ENCODE peak calls at places on chromosomes 6 and 20, in seven cellular contexts. One of them, this sample, is unnamed.

GRCh38 chr6:33812669-33813068 is 8.9 kb upstream of the MLN start:
- DNase-seq in SJSA1: peak
- DNase-seq in CD8-positive, alpha-beta T cell: peak
- DNase-seq in MM.1S: peak
- DNase-seq in tibial artery: no peak
- DNase-seq in AG04450: no peak
- DNase-seq in mammary epithelial cell: peak
- DNase-seq in this sample: no peak

GRCh38 chr6:146408583-146408982 is 135.1 kb upstream of the RAB32 start:
- DNase-seq in SJSA1: no peak
- DNase-seq in CD8-positive, alpha-beta T cell: no peak
- DNase-seq in MM.1S: no peak
- DNase-seq in tibial artery: no peak
- DNase-seq in AG04450: no peak
- DNase-seq in mammary epithelial cell: no peak
- DNase-seq in this sample: no peak

GRCh38 chr6:157385482-157385881 is 4.5 kb downstream of the ZDHHC14 start:
- DNase-seq in SJSA1: no peak
- DNase-seq in CD8-positive, alpha-beta T cell: no peak
- DNase-seq in MM.1S: no peak
- DNase-seq in tibial artery: no peak
- DNase-seq in AG04450: no peak
- DNase-seq in mammary epithelial cell: no peak
- DNase-seq in this sample: no peak

GRCh38 chr20:39188264-39188765 is 226.2 kb downstream of the DHX35 start:
- DNase-seq in SJSA1: no peak
- DNase-seq in CD8-positive, alpha-beta T cell: no peak
- DNase-seq in MM.1S: no peak
- DNase-seq in tibial artery: no peak
- DNase-seq in AG04450: no peak
- DNase-seq in mammary epithelial cell: no peak
- DNase-seq in this sample: no peak

GRCh38 chr6:3919130-3919628 is 70.0 kb downstream of the FAM50B start:
- DNase-seq in SJSA1: no peak
- DNase-seq in CD8-positive, alpha-beta T cell: no peak
- DNase-seq in MM.1S: no peak
- DNase-seq in tibial artery: no peak
- DNase-seq in AG04450: no peak
- DNase-seq in mammary epithelial cell: peak
- DNase-seq in this sample: peak

GRCh38 chr6:107491059-107491609 is 1.2 kb downstream of the SOBP start:
- DNase-seq in SJSA1: peak
- DNase-seq in CD8-positive, alpha-beta T cell: peak
- DNase-seq in MM.1S: no peak
- DNase-seq in tibial artery: peak
- DNase-seq in AG04450: no peak
- DNase-seq in mammary epithelial cell: peak
- DNase-seq in this sample: peak

GRCh38 chr6:25542984-25543383 is 109.0 kb upstream of the SCGN start:
- DNase-seq in SJSA1: no peak
- DNase-seq in CD8-positive, alpha-beta T cell: no peak
- DNase-seq in MM.1S: no peak
- DNase-seq in tibial artery: no peak
- DNase-seq in AG04450: no peak
- DNase-seq in mammary epithelial cell: no peak
- DNase-seq in this sample: no peak

GRCh38 chr6:53648571-53648970 is 17.0 kb downstream of the KLHL31 start:
- DNase-seq in SJSA1: no peak
- DNase-seq in CD8-positive, alpha-beta T cell: no peak
- DNase-seq in MM.1S: no peak
- DNase-seq in tibial artery: no peak
- DNase-seq in AG04450: no peak
- DNase-seq in mammary epithelial cell: no peak
- DNase-seq in this sample: no peak

GRCh38 chr6:84284428-84285033 is 57.1 kb upstream of the CEP162 start:
- DNase-seq in SJSA1: no peak
- DNase-seq in CD8-positive, alpha-beta T cell: no peak
- DNase-seq in MM.1S: no peak
- DNase-seq in tibial artery: no peak
- DNase-seq in AG04450: no peak
- DNase-seq in mammary epithelial cell: peak
- DNase-seq in this sample: no peak

GRCh38 chr6:87789900-87790290 is 87.9 kb upstream of the AKIRIN2 start:
- DNase-seq in SJSA1: no peak
- DNase-seq in CD8-positive, alpha-beta T cell: no peak
- DNase-seq in MM.1S: no peak
- DNase-seq in tibial artery: no peak
- DNase-seq in AG04450: no peak
- DNase-seq in mammary epithelial cell: no peak
- DNase-seq in this sample: no peak

GRCh38 chr20:10555865-10556308 is 117.9 kb downstream of the JAG1 start:
- DNase-seq in SJSA1: peak
- DNase-seq in CD8-positive, alpha-beta T cell: no peak
- DNase-seq in MM.1S: no peak
- DNase-seq in tibial artery: no peak
- DNase-seq in AG04450: no peak
- DNase-seq in mammary epithelial cell: peak
- DNase-seq in this sample: no peak

GRCh38 chr6:63804381-63804956 is 168.9 kb downstream of the PHF3 start:
- DNase-seq in SJSA1: peak
- DNase-seq in CD8-positive, alpha-beta T cell: no peak
- DNase-seq in MM.1S: no peak
- DNase-seq in tibial artery: no peak
- DNase-seq in AG04450: peak
- DNase-seq in mammary epithelial cell: peak
- DNase-seq in this sample: no peak

GRCh38 chr6:26045046-26045938 is 41.9 kb upstream of the HFE start:
- DNase-seq in SJSA1: peak
- DNase-seq in CD8-positive, alpha-beta T cell: peak
- DNase-seq in MM.1S: peak
- DNase-seq in tibial artery: peak
- DNase-seq in AG04450: peak
- DNase-seq in mammary epithelial cell: peak
- DNase-seq in this sample: peak

GRCh38 chr20:42587427-42587826 is 602.3 kb downstream of the PTPRT start:
- DNase-seq in SJSA1: no peak
- DNase-seq in CD8-positive, alpha-beta T cell: no peak
- DNase-seq in MM.1S: no peak
- DNase-seq in tibial artery: no peak
- DNase-seq in AG04450: no peak
- DNase-seq in mammary epithelial cell: no peak
- DNase-seq in this sample: no peak

GRCh38 chr6:142542704-142543233 is 241.0 kb downstream of the ADGRG6 start:
- DNase-seq in SJSA1: no peak
- DNase-seq in CD8-positive, alpha-beta T cell: no peak
- DNase-seq in MM.1S: no peak
- DNase-seq in tibial artery: peak
- DNase-seq in AG04450: peak
- DNase-seq in mammary epithelial cell: peak
- DNase-seq in this sample: peak

GRCh38 chr6:142543576-142543975 is 241.8 kb downstream of the ADGRG6 start:
- DNase-seq in SJSA1: no peak
- DNase-seq in CD8-positive, alpha-beta T cell: no peak
- DNase-seq in MM.1S: no peak
- DNase-seq in tibial artery: no peak
- DNase-seq in AG04450: no peak
- DNase-seq in mammary epithelial cell: no peak
- DNase-seq in this sample: no peak

GRCh38 chr6:142534484-142534883 is 232.7 kb downstream of the ADGRG6 start:
- DNase-seq in SJSA1: no peak
- DNase-seq in CD8-positive, alpha-beta T cell: no peak
- DNase-seq in MM.1S: no peak
- DNase-seq in tibial artery: no peak
- DNase-seq in AG04450: no peak
- DNase-seq in mammary epithelial cell: no peak
- DNase-seq in this sample: no peak

DNA sequence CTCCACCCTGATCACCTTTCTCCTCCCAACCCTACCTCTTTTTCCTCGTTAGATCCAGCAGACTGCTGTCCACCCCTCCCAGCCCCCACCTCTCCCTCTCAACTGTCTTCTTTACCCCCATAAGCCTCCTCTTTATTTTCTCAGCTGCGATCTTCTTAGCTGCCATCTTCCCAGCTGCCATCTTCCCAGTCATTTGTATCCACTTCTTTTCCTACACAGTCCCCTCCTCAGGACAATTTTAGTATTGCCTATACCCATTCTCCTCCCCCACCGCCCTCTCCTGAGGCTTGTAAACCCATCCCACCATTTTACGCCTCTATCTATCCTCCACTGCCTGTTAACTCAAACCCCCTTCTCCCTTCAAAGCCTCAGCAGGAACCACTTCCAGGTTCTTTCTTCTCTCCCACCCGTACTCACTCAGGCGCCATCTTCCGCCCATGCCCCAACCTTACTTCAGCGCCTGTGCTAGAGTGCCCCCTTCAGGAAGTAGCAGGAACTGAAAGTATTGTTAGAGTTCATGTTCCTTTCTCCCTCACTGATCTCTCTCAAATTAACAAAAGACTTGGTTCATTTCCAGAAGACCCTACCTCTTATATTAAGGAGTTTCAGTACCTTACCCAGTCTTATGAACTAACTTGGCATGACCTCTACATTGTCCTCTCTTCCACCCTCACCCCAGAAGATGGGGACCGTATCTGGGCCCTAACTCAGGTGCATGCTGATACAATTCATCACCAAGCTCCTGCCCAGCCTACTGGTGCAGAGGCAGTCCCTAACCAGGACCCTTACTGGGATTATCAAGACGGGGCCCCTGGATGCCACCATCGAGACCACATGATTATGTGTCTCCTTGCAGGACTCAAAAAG is 236.0 kb downstream of the ADGRG6 start:
- DNase-seq in SJSA1: no peak
- DNase-seq in CD8-positive, alpha-beta T cell: no peak
- DNase-seq in MM.1S: no peak
- DNase-seq in tibial artery: no peak
- DNase-seq in AG04450: no peak
- DNase-seq in mammary epithelial cell: peak
- DNase-seq in this sample: no peak
- H3K4me3 ChIP-seq in SJSA1: no peak
- H3K4me3 ChIP-seq in CD8-positive, alpha-beta T cell: no peak
- H3K4me3 ChIP-seq in MM.1S: no peak
- H3K4me3 ChIP-seq in tibial artery: no peak
- H3K4me3 ChIP-seq in AG04450: no peak
- H3K4me3 ChIP-seq in mammary epithelial cell: no peak
- H3K4me3 ChIP-seq in this sample: no peak

DNA sequence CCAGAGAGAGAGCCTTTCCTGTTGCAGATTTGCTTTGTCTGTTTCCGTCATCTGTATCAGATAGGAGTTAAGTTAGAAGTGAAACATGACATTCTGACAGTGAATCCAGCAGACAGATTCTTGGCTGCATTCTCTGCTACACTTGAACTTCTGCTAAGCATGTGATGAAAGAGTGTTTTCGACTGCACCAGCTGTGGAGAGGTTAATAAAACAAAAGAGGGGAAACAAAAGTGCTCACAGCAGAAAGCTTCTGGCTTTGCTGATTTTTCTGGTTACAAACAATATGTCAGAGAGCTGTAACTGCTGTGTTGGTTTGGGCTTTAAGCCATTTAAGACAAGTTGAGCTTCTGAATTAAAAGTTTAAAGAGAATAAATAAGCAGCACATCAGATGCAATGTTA is 104.7 kb downstream of the RPS12 start:
- DNase-seq in SJSA1: no peak
- DNase-seq in CD8-positive, alpha-beta T cell: no peak
- DNase-seq in MM.1S: no peak
- DNase-seq in tibial artery: no peak
- DNase-seq in AG04450: peak
- DNase-seq in mammary epithelial cell: no peak
- DNase-seq in this sample: no peak
- H3K4me3 ChIP-seq in SJSA1: no peak
- H3K4me3 ChIP-seq in CD8-positive, alpha-beta T cell: no peak
- H3K4me3 ChIP-seq in MM.1S: no peak
- H3K4me3 ChIP-seq in tibial artery: no peak
- H3K4me3 ChIP-seq in AG04450: peak
- H3K4me3 ChIP-seq in mammary epithelial cell: no peak
- H3K4me3 ChIP-seq in this sample: no peak

DNA sequence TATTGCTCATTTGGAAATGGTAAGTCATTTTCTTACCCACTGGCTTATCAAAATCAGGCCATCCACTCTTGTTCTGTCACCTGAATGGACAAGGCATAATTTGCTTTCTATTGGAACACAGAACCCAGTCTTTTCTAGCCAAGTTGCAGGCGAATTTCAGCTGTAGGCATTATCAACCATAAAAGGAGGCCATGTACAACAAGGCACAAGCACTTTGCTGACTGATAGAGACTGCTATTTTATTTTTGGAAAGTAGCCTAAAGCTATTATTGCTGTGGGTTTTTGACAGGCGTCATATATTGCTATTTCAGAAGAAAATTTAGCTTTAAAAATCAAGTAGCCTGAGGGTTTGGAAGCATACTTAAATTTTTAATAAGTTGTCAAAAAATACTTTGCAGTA is 344.2 kb downstream of the HDGFL1 start:
- DNase-seq in SJSA1: no peak
- DNase-seq in CD8-positive, alpha-beta T cell: no peak
- DNase-seq in MM.1S: no peak
- DNase-seq in tibial artery: no peak
- DNase-seq in AG04450: no peak
- DNase-seq in mammary epithelial cell: no peak
- DNase-seq in this sample: no peak
- H3K4me3 ChIP-seq in SJSA1: no peak
- H3K4me3 ChIP-seq in CD8-positive, alpha-beta T cell: no peak
- H3K4me3 ChIP-seq in MM.1S: no peak
- H3K4me3 ChIP-seq in tibial artery: no peak
- H3K4me3 ChIP-seq in AG04450: no peak
- H3K4me3 ChIP-seq in mammary epithelial cell: no peak
- H3K4me3 ChIP-seq in this sample: no peak

GRCh38 chr6:28545955-28546354 is 20.3 kb downstream of the GPX5 start:
- DNase-seq in SJSA1: no peak
- DNase-seq in CD8-positive, alpha-beta T cell: no peak
- DNase-seq in MM.1S: no peak
- DNase-seq in tibial artery: no peak
- DNase-seq in AG04450: no peak
- DNase-seq in mammary epithelial cell: no peak
- DNase-seq in this sample: no peak

GRCh38 chr6:28542440-28543293 is 17.0 kb downstream of the GPX5 start:
- DNase-seq in SJSA1: peak
- DNase-seq in CD8-positive, alpha-beta T cell: peak
- DNase-seq in MM.1S: peak
- DNase-seq in tibial artery: no peak
- DNase-seq in AG04450: peak
- DNase-seq in mammary epithelial cell: peak
- DNase-seq in this sample: no peak

GRCh38 chr6:28544211-28544610 is 18.5 kb downstream of the GPX5 start:
- DNase-seq in SJSA1: no peak
- DNase-seq in CD8-positive, alpha-beta T cell: no peak
- DNase-seq in MM.1S: no peak
- DNase-seq in tibial artery: no peak
- DNase-seq in AG04450: no peak
- DNase-seq in mammary epithelial cell: no peak
- DNase-seq in this sample: no peak

GRCh38 chr6:28543671-28544131 is 18.0 kb downstream of the GPX5 start:
- DNase-seq in SJSA1: no peak
- DNase-seq in CD8-positive, alpha-beta T cell: peak
- DNase-seq in MM.1S: no peak
- DNase-seq in tibial artery: no peak
- DNase-seq in AG04450: no peak
- DNase-seq in mammary epithelial cell: no peak
- DNase-seq in this sample: no peak

DNA sequence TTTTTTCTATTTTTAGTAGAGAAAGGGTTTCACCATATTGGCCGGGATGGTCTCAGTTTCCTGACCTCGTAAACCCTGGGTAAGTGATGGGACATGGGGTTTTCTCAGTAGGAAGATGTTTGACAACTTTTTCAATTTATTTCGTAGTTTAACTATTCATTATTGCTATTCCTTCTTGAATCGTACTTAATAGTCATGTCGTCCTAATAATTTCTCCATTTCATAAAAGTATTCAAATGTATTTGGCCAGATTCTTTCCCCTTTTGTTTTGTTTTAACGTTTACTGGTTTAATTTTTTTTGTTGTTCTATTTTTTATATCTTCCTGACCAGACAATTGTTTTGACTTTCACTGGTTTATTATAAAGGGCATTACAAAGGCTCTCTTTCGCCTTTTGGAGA is 16.3 kb downstream of the GPX5 start:
- DNase-seq in SJSA1: no peak
- DNase-seq in CD8-positive, alpha-beta T cell: no peak
- DNase-seq in MM.1S: no peak
- DNase-seq in tibial artery: no peak
- DNase-seq in AG04450: no peak
- DNase-seq in mammary epithelial cell: no peak
- DNase-seq in this sample: no peak
- H3K4me3 ChIP-seq in SJSA1: no peak
- H3K4me3 ChIP-seq in CD8-positive, alpha-beta T cell: no peak
- H3K4me3 ChIP-seq in MM.1S: peak
- H3K4me3 ChIP-seq in tibial artery: no peak
- H3K4me3 ChIP-seq in AG04450: no peak
- H3K4me3 ChIP-seq in mammary epithelial cell: peak
- H3K4me3 ChIP-seq in this sample: no peak